ENCODE peak calls at places on chromosomes 7 and 10, in nine cellular contexts. One of them, this sample, is unnamed.

GRCh38 chr10:74322565-74322964 is 171.5 kb downstream of the ADK start:
- DNase-seq in fibroblast of the conjunctiva: no peak
- DNase-seq in psoas muscle: no peak
- DNase-seq in upper lobe of right lung: no peak
- DNase-seq in H54: no peak
- DNase-seq in substantia nigra: no peak
- DNase-seq in effector memory CD8-positive, alpha-beta T cell: no peak
- DNase-seq in IMR-90: no peak
- DNase-seq in sciatic nerve: no peak
- DNase-seq in this sample: no peak

GRCh38 chr10:79184649-79185048 is 115.9 kb downstream of the ZMIZ1 start:
- DNase-seq in fibroblast of the conjunctiva: no peak
- DNase-seq in psoas muscle: no peak
- DNase-seq in upper lobe of right lung: no peak
- DNase-seq in H54: no peak
- DNase-seq in substantia nigra: no peak
- DNase-seq in effector memory CD8-positive, alpha-beta T cell: no peak
- DNase-seq in IMR-90: no peak
- DNase-seq in sciatic nerve: no peak
- DNase-seq in this sample: no peak

GRCh38 chr7:148571381-148571780 is 19.2 kb upstream of the C7orf33 start:
- DNase-seq in fibroblast of the conjunctiva: no peak
- DNase-seq in psoas muscle: no peak
- DNase-seq in upper lobe of right lung: no peak
- DNase-seq in H54: no peak
- DNase-seq in substantia nigra: no peak
- DNase-seq in effector memory CD8-positive, alpha-beta T cell: no peak
- DNase-seq in IMR-90: no peak
- DNase-seq in sciatic nerve: no peak
- DNase-seq in this sample: no peak

GRCh38 chr10:43957267-43958070 is 308.8 kb upstream of the ZNF32 start:
- DNase-seq in fibroblast of the conjunctiva: no peak
- DNase-seq in psoas muscle: no peak
- DNase-seq in upper lobe of right lung: peak; percentile 21
- DNase-seq in H54: no peak
- DNase-seq in substantia nigra: no peak
- DNase-seq in effector memory CD8-positive, alpha-beta T cell: no peak
- DNase-seq in IMR-90: no peak
- DNase-seq in sciatic nerve: no peak
- DNase-seq in this sample: no peak

GRCh38 chr7:68176974-68177373 is 1180.3 kb downstream of the TYW1 start:
- DNase-seq in fibroblast of the conjunctiva: peak; percentile 17
- DNase-seq in psoas muscle: no peak
- DNase-seq in upper lobe of right lung: no peak
- DNase-seq in H54: peak; percentile 73
- DNase-seq in substantia nigra: no peak
- DNase-seq in effector memory CD8-positive, alpha-beta T cell: no peak
- DNase-seq in IMR-90: peak; percentile 18
- DNase-seq in sciatic nerve: peak; percentile 67
- DNase-seq in this sample: no peak

GRCh38 chr7:1104514-1105179 is 16.7 kb downstream of the GPER1 start:
- DNase-seq in fibroblast of the conjunctiva: no peak
- DNase-seq in psoas muscle: peak; percentile 32
- DNase-seq in upper lobe of right lung: no peak
- DNase-seq in H54: no peak
- DNase-seq in substantia nigra: no peak
- DNase-seq in effector memory CD8-positive, alpha-beta T cell: no peak
- DNase-seq in IMR-90: no peak
- DNase-seq in sciatic nerve: no peak
- DNase-seq in this sample: no peak

GRCh38 chr10:71203716-71204115 is 8.7 kb upstream of the UNC5B start:
- DNase-seq in fibroblast of the conjunctiva: no peak
- DNase-seq in psoas muscle: no peak
- DNase-seq in upper lobe of right lung: peak; percentile 19
- DNase-seq in H54: no peak
- DNase-seq in substantia nigra: no peak
- DNase-seq in effector memory CD8-positive, alpha-beta T cell: no peak
- DNase-seq in IMR-90: no peak
- DNase-seq in sciatic nerve: peak; percentile 30
- DNase-seq in this sample: no peak

GRCh38 chr10:29257106-29257783 is 31.6 kb upstream of the LYZL1 start:
- DNase-seq in fibroblast of the conjunctiva: peak; percentile 73
- DNase-seq in psoas muscle: peak; percentile 89
- DNase-seq in upper lobe of right lung: no peak
- DNase-seq in H54: no peak
- DNase-seq in substantia nigra: no peak
- DNase-seq in effector memory CD8-positive, alpha-beta T cell: no peak
- DNase-seq in IMR-90: peak; percentile 86
- DNase-seq in sciatic nerve: peak; percentile 73
- DNase-seq in this sample: peak; percentile 93

GRCh38 chr7:155590215-155591023 is 44.1 kb upstream of the CNPY1 start:
- DNase-seq in fibroblast of the conjunctiva: no peak
- DNase-seq in psoas muscle: no peak
- DNase-seq in upper lobe of right lung: peak; percentile 90
- DNase-seq in H54: peak; percentile 19
- DNase-seq in substantia nigra: peak; percentile 6
- DNase-seq in effector memory CD8-positive, alpha-beta T cell: no peak
- DNase-seq in IMR-90: peak; percentile 16
- DNase-seq in sciatic nerve: no peak
- DNase-seq in this sample: no peak

GRCh38 chr7:67753891-67754290 is 757.3 kb downstream of the TYW1 start:
- DNase-seq in fibroblast of the conjunctiva: no peak
- DNase-seq in psoas muscle: no peak
- DNase-seq in upper lobe of right lung: no peak
- DNase-seq in H54: no peak
- DNase-seq in substantia nigra: no peak
- DNase-seq in effector memory CD8-positive, alpha-beta T cell: no peak
- DNase-seq in IMR-90: no peak
- DNase-seq in sciatic nerve: no peak
- DNase-seq in this sample: no peak

This sample was measured in sigmoid colon.